ENCODE peak calls at places on chromosomes 2 and 18, in four cellular contexts. Y is HepG2, U is mammary epithelial cell, S is mesendoderm. T is an unnamed sample.
A peak's percentile ranks its signal among the peaks of the same experiment; 100 is the strongest.

GRCh38 chr2:189115126-189115525 is 64.4 kb downstream of the COL5A2 start:
- DNase-seq in Y (no peak), U (no peak), S (no peak), T (no peak)

GRCh38 chr2:71864085-71864484 is 283.6 kb downstream of the CYP26B1 start:
- DNase-seq in Y (no peak), U (no peak), S (no peak), T (no peak)

GRCh38 chr2:25334482-25334881 is 7.2 kb downstream of the DNMT3A start:
- DNase-seq in Y (no peak), U (no peak), S (no peak), T (no peak)

GRCh38 chr2:14903709-14904374 is 271.3 kb downstream of the LRATD1 start:
- DNase-seq in Y (peak; percentile 72), U (peak; percentile 41), S (peak; percentile 87), T (peak; percentile 65)

GRCh38 chr2:145751634-145752033 is 1231.7 kb upstream of the ZEB2 start:
- DNase-seq in Y (no peak), U (no peak), S (peak; percentile 87), T (peak; percentile 2)

GRCh38 chr2:118800736-118801135 is 46.7 kb downstream of the EN1 start:
- DNase-seq in Y (no peak), U (no peak), S (no peak), T (no peak)

GRCh38 chr2:112692914-112693313 is 27.9 kb upstream of the NT5DC4 start:
- DNase-seq in Y (no peak), U (peak; percentile 76), S (no peak), T (peak; percentile 41)

GRCh38 chr18:28814365-28814764 is 637.4 kb upstream of the CDH2 start:
- DNase-seq in Y (no peak), U (no peak), S (no peak), T (no peak)

GRCh38 chr18:62720048-62720447 is 4.7 kb downstream of the PHLPP1 start:
- DNase-seq in Y (no peak), U (no peak), S (no peak), T (no peak)

GRCh38 chr2:109719871-109720270 is 74.2 kb upstream of the RGPD5 start:
- DNase-seq in Y (no peak), U (no peak), S (no peak), T (no peak)

GRCh38 chr2:95374029-95374428 is 28.5 kb upstream of the FAHD2A start:
- DNase-seq in Y (no peak), U (no peak), S (no peak), T (no peak)

GRCh38 chr18:2814928-2815327 is 31.9 kb upstream of the EMILIN2 start:
- DNase-seq in Y (no peak), U (no peak), S (no peak), T (no peak)

GRCh38 chr2:206160124-206160806 is 570 bp downstream of the EEF1B2 start:
- DNase-seq in Y (peak; percentile 12), U (no peak), S (no peak), T (no peak)

GRCh38 chr2:172083725-172084483 is 1.4 kb upstream of the DLX1 start:
- DNase-seq in Y (no peak), U (no peak), S (no peak), T (no peak)

GRCh38 chr2:237474511-237474911 is 12.5 kb upstream of the MLPH start:
- DNase-seq in Y (no peak), U (no peak), S (no peak), T (peak; percentile 64)

GRCh38 chr2:174593574-174594203 is 3.9 kb downstream of the WIPF1 start:
- DNase-seq in Y (no peak), U (peak; percentile 48), S (peak; percentile 51), T (no peak)

GRCh38 chr2:238094438-238095022 is 5.6 kb upstream of the ESPNL start:
- DNase-seq in Y (no peak), U (no peak), S (no peak), T (no peak)

GRCh38 chr2:216170362-216170761 is 61.2 kb downstream of the XRCC5 start:
- DNase-seq in Y (no peak), U (no peak), S (no peak), T (no peak)

GRCh38 chr2:215878476-215879063 is 134.8 kb downstream of the MREG start:
- DNase-seq in Y (no peak), U (peak; percentile 51), S (peak; percentile 44), T (peak; percentile 92)

GRCh38 chr2:178650554-178650953 is 156.7 kb downstream of the TTN start:
- DNase-seq in Y (no peak), U (peak; percentile 5), S (no peak), T (peak; percentile 13)

GRCh38 chr2:58871469-58872142 is 630.5 kb upstream of the FANCL start:
- DNase-seq in Y (no peak), U (no peak), S (peak; percentile 46), T (no peak)

GRCh38 chr2:17979707-17980106 is 101.2 kb downstream of the KCNS3 start:
- DNase-seq in Y (no peak), U (no peak), S (no peak), T (no peak)

GRCh38 chr2:200609027-200609614 is 23.3 kb downstream of the AOX1 start:
- DNase-seq in Y (no peak), U (peak; percentile 70), S (no peak), T (peak; percentile 86)

GRCh38 chr18:47815486-47816270 is 114.8 kb downstream of the SMAD2 start:
- DNase-seq in Y (no peak), U (no peak), S (peak; percentile 96), T (peak; percentile 46)

GRCh38 chr18:47817017-47817911 is 113.2 kb downstream of the SMAD2 start:
- DNase-seq in Y (no peak), U (no peak), S (peak; percentile 25), T (no peak)
- H3K4me2 ChIP-seq in Y (no peak overlapping the region), U (no peak overlapping the region), S (no peak overlapping the region), T (no peak overlapping the region)

DNA sequence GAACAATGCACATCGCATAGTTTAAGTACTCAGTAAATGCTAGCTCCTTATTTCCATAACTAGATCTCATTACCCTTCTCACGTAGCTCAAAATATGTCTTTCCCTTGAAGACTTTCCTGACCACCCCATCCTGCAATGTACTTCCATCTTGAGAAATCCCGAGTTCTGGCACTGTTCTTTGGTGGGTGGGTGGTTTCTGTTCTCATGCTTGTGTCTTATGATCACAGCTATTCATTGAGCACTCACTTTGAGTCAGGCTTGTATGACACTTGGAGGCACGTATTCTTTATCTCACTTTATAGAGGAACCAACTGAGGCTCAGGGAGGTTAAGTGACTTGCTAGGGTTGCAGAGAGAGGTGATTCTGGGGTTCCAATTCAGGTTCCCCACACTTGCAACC is 9.0 kb upstream of the CLIP4 start:
- DNase-seq in Y (no peak), U (no peak), S (no peak), T (no peak)
- H3K4me2 ChIP-seq in Y (no peak overlapping the region), U (no peak overlapping the region), S (no peak overlapping the region), T (peak overlapping the region; percentile 44)

DNA sequence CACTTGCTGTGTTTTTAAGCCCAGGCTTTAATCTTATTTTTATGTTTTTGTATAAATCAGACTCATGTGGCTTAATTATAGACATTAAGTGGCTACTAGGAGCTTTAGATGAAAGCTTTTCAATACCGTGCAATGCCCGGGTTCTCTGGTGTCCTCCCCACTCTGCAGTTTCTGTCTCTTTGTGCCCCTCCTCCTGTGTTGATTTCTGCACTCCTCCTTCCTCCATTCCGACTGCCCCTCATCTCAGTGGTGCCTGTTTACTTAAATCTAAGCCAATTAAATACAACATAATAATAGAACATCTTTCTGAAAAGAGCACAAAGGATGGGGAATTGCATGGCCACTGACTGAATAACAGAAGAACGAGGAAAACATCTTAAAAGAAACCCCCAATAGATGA is 157.7 kb upstream of the UNC80 start:
- DNase-seq in Y (no peak), U (no peak), S (no peak), T (no peak)
- H3K4me2 ChIP-seq in Y (no peak overlapping the region), U (no peak overlapping the region), S (no peak overlapping the region), T (no peak overlapping the region)

GRCh38 chr2:116304328-116304727 is 1510.2 kb upstream of the DDX18 start:
- DNase-seq in Y (no peak), U (no peak), S (no peak), T (no peak)
- H3K4me2 ChIP-seq in Y (no peak overlapping the region), U (no peak overlapping the region), S (no peak overlapping the region), T (no peak overlapping the region)

GRCh38 chr2:55968931-55969330 is 45.3 kb upstream of the EFEMP1 start:
- DNase-seq in Y (no peak), U (no peak), S (no peak), T (no peak)

GRCh38 chr2:55962910-55963309 is 39.3 kb upstream of the EFEMP1 start:
- DNase-seq in Y (no peak), U (no peak), S (no peak), T (no peak)

GRCh38 chr2:55966431-55967118 is 43.0 kb upstream of the EFEMP1 start:
- DNase-seq in Y (no peak), U (no peak), S (no peak), T (no peak)

GRCh38 chr2:55965276-55965675 is 41.7 kb upstream of the EFEMP1 start:
- DNase-seq in Y (no peak), U (no peak), S (peak; percentile 14), T (no peak)

GRCh38 chr2:55965966-55966365 is 42.4 kb upstream of the EFEMP1 start:
- DNase-seq in Y (no peak), U (no peak), S (peak; percentile 25), T (no peak)
- H3K4me2 ChIP-seq in Y (no peak overlapping the region), U (no peak overlapping the region), S (no peak overlapping the region), T (no peak overlapping the region)